ENCODE peak calls at places on chromosomes 4 and X, in five cellular contexts. N is transverse colon, E is ovary, H is A549, L is IMR-90. D is an unnamed sample.

GRCh38 chr4:71189471-71189870 is 149.3 kb upstream of the SLC4A4 start:
- DNase-seq in N (no peak), E (no peak), H (peak), L (peak), D (no peak)

GRCh38 chrX:53494427-53494826 is 60.3 kb upstream of the HSD17B10 start:
- DNase-seq in N (no peak), E (no peak), H (no peak), L (peak), D (peak)

GRCh38 chrX:16733013-16733412 is 13.6 kb downstream of the SYAP1 start:
- DNase-seq in N (no peak), E (no peak), H (no peak), L (no peak), D (no peak)

GRCh38 chrX:1224954-1225353 is 12.5 kb upstream of the CRLF2 start:
- DNase-seq in N (no peak), E (no peak), H (no peak), L (no peak), D (no peak)

GRCh38 chr4:57078685-57079521 is 31.3 kb downstream of the IGFBP7 start:
- DNase-seq in N (no peak), E (no peak), H (peak), L (no peak), D (no peak)

GRCh38 chr4:1407657-1408333 is 1.6 kb upstream of the NKX1-1 start:
- DNase-seq in N (no peak), E (no peak), H (no peak), L (no peak), D (peak)

GRCh38 chrX:145213504-145213903 is 33.8 kb upstream of the SPANXN1 start:
- DNase-seq in N (no peak), E (no peak), H (peak), L (no peak), D (no peak)

GRCh38 chr4:7529368-7529923 is 94.7 kb upstream of the PSAPL1 start:
- DNase-seq in N (no peak), E (no peak), H (no peak), L (no peak), D (no peak)

GRCh38 chr4:74235135-74235534 is 73.1 kb upstream of the EPGN start:
- DNase-seq in N (no peak), E (no peak), H (no peak), L (no peak), D (no peak)

GRCh38 chr4:37891221-37892159 is 606 bp downstream of the TBC1D1 start:
- DNase-seq in N (peak), E (peak), H (no peak), L (peak), D (no peak)

GRCh38 chr4:34709564-34709963 is 1534.8 kb downstream of the ARAP2 start:
- DNase-seq in N (no peak), E (no peak), H (no peak), L (no peak), D (no peak)

GRCh38 chr4:52266537-52267137 is 215.5 kb downstream of the SPATA18 start:
- DNase-seq in N (no peak), E (peak), H (no peak), L (no peak), D (no peak)

GRCh38 chrX:45824471-45824870 is 623.8 kb upstream of the DIPK2B start:
- DNase-seq in N (no peak), E (peak), H (peak), L (peak), D (no peak)

GRCh38 chr4:41212221-41213203 is 1.8 kb downstream of the APBB2 start:
- DNase-seq in N (peak), E (peak), H (peak), L (peak), D (peak)

GRCh38 chrX:97984641-97985040 is 1100.9 kb downstream of the RPA4 start:
- DNase-seq in N (no peak), E (no peak), H (no peak), L (peak), D (no peak)

DNA sequence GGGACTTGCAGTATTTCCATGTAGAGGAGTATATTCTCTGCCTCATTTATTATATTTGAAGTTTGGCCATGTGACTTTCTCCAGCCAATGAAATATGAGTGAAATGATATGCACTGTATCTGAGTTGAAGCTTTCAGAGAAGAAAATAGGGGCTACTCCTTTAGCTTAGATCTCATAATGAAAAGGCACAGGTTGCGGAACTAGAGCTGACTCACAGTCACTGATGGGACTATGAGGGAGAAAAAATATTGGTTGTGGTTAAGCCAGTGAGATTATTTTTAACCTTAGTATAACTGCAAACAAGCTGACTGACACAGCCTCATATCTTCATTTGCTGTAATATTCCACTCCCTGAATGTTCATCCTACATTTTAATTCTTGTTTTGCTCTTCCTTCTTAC is 1104.3 kb downstream of the RPA4 start:
- DNase-seq in N (no peak), E (no peak), H (no peak), L (no peak), D (no peak)
- H3K4me3 ChIP-seq in N (no peak), E (no peak), H (no peak), L (no peak), D (no peak)

DNA sequence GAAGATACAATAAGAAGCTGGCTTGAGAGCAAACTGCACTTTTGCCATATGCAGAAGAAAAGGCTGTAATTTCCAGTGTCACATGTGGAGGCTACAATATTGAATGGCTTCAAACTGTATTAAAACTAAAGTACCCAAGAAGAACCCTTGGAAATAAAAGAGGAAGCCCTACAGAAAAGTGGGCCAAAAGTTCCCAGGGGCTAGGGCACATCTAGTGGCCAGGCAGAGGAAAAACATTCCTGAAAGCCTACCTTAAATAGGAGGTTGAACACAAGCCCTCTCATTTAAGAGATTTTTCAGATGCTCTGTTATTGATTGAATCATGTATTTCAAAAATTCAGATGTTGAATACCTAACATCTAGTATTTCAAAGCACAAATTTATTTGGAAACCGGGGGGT is 40.6 kb upstream of the PRDX4 start:
- DNase-seq in N (no peak), E (no peak), H (no peak), L (no peak), D (no peak)
- TF ChIP-seq CTCF in N (no peak), E (no peak), H (no peak), L (no peak), D (no peak)

GRCh38 chrX:153970398-153971123 is 1.1 kb downstream of the HCFC1 start:
- DNase-seq in N (no peak), E (no peak), H (peak), L (peak), D (no peak)
- TF ChIP-seq POLR2A in N (no peak), E (no peak), H (peak), L (no peak), D (no peak)

GRCh38 chrX:2676794-2677675 is 14.1 kb upstream of the CD99 start:
- DNase-seq in N (no peak), E (no peak), H (peak), L (no peak), D (no peak)

GRCh38 chrX:2680486-2681348 is 10.4 kb upstream of the CD99 start:
- DNase-seq in N (no peak), E (no peak), H (no peak), L (no peak), D (no peak)

GRCh38 chrX:2679534-2680485 is 11.3 kb upstream of the CD99 start:
- DNase-seq in N (no peak), E (peak), H (no peak), L (peak), D (no peak)

GRCh38 chrX:2678583-2678982 is 12.5 kb upstream of the CD99 start:
- DNase-seq in N (no peak), E (no peak), H (no peak), L (no peak), D (no peak)

GRCh38 chrX:2677764-2678163 is 13.3 kb upstream of the CD99 start:
- DNase-seq in N (peak), E (peak), H (peak), L (peak), D (peak)
- H3K4me3 ChIP-seq in N (no peak), E (no peak), H (peak), L (no peak), D (no peak)

GRCh38 chr4:157854819-157855218 is 318.0 kb downstream of the GASK1B start:
- DNase-seq in N (no peak), E (no peak), H (no peak), L (no peak), D (no peak)
- TF ChIP-seq CTCF in N (no peak), E (no peak), H (no peak), L (no peak), D (no peak)

DNA sequence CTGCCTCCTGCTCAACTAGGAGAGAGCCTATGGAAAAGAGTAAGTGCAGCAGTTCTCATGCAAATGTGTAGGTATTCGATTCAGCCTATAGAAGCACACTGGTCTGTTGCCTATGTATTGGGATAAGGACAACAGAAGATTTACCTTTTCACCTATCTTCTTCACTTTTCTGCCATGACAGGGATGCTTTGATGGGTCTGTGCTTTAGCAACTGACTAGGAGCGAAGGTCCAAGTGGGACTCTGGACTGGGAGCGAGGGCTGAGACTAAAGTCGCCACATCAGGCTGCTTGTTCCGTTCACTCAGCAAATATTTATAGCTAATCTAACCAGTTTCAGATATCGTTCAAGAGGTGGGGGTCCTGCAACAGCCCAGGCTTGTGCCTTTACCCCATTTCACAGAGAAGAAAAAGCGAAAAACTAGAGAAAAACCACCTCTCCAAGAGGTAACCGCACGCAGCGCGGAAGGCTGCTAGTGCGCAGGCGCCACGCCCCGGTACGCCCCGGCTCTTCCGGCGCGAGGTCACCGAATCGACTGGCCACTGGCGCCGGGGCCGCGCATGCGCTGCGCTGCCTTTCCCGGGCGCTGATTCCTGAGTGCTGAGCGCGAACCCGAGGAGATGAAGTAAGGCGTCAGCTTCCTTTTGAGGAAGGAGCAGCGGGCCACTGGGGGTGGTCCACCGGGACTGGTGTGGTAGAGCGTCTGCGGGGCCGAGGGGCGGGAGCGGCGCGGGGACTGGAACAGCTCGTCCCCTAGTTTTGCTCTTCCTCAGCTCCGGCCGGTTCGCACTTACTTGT is at the start of gene RBMX2:
- DNase-seq in N (peak), E (peak), H (peak), L (peak), D (peak)
- TF ChIP-seq POLR2A in N (peak), E (peak), H (peak), L (no peak), D (no peak)

DNA sequence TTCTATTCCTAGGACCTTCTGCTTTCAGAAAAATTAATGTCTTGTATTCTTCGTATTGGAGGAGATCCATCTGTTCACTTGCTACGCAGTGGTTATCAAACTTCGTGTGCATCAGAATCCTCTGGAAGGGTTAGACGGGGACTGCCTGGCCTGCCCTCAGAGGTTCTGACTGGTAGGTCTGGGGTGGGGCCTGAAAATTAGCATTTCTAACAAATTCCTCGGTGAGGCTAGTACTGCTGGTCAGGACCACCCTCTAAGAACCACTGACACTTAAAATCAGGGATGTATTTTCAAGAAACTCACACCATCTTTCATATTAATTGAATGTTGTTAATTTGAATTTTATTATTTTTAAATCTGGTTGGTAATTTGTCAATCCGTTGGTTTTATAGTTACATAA is 63.0 kb downstream of the MAPK10 start:
- DNase-seq in N (no peak), E (no peak), H (no peak), L (no peak), D (no peak)
- H3K4me3 ChIP-seq in N (no peak), E (no peak), H (no peak), L (no peak), D (no peak)

DNA sequence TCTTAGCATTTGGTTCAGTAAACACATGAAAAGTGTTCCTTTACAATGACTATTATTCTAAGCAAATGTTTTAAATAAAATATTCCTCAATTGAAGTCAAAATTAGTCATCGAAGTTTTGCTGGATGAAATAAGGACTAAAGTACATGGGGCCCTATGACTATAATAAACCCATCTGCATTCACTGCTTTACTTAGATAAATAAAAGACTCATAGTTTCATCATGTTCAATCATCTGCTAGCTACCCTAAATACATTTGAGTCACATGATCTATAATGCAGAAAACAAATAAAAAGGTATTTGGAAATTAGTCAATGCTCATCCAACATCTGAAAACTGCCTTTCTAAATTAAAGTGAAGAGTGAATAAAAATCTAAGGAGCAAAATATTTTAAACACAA is 78.8 kb downstream of the CAMK2D start:
- DNase-seq in N (no peak), E (no peak), H (no peak), L (peak), D (no peak)
- TF ChIP-seq CTCF in N (no peak), E (no peak), H (no peak), L (no peak), D (no peak)

GRCh38 chrX:119791437-119792231 is at the start of gene RPL39:
- DNase-seq in N (peak), E (peak), H (peak), L (peak), D (peak)
- TF ChIP-seq POLR2A in N (peak), E (peak), H (peak), L (peak), D (no peak)

DNA sequence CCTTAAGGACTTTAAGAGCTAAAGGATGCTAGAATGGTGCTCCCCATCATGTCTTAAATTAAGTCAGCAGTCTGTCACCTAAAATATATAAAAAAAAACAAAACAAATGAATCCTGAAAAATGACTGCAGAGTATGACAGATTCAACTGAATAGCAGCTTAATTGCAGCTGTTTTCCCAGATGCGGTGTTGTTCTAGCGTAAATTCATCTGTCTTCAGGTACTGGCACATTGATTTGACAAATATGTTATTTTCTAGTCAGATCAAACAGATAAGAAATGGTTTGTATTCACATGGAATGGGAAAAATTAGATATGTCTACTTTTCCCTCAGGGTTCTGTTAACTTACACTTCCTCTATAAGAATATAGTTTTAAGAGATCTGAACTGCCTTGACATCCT is 211.7 kb downstream of the NAF1 start:
- DNase-seq in N (no peak), E (no peak), H (no peak), L (no peak), D (no peak)
- H3K4me3 ChIP-seq in N (no peak), E (no peak), H (no peak), L (no peak), D (no peak)

D was measured in lower leg skin.